ENCODE peak calls at places on chromosomes 1 and 21, in seven cellular contexts. U is mesenchymal stem cell, E is H9, Y is IMR-90, Q is mesendoderm, N is neuronal stem cell, J is H1. H is an unnamed sample.
A peak's percentile ranks its signal among the peaks of the same experiment; 100 is the strongest.

GRCh38 chr1:214416417-214417212 is 134.8 kb downstream of the PTPN14 start:
- DNase-seq in U (peak; percentile 82), E (no peak), Y (peak; percentile 80), Q (no peak), N (no peak), J (no peak), H (no peak)

GRCh38 chr1:208601569-208601968 is 357.4 kb upstream of the PLXNA2 start:
- DNase-seq in U (no peak), E (no peak), Y (no peak), Q (no peak), N (no peak), J (no peak), H (no peak)

GRCh38 chr1:244953865-244954264 is 89.5 kb upstream of the HNRNPU start:
- DNase-seq in U (no peak), E (no peak), Y (no peak), Q (no peak), N (no peak), J (no peak), H (no peak)

GRCh38 chr21:45306453-45306831 is 18.7 kb upstream of the POFUT2 start:
- DNase-seq in U (no peak), E (no peak), Y (no peak), Q (no peak), N (no peak), J (no peak), H (no peak)

GRCh38 chr1:200518524-200518923 is 102.0 kb downstream of the KIF14 start:
- DNase-seq in U (no peak), E (no peak), Y (peak; percentile 28), Q (no peak), N (no peak), J (no peak), H (no peak)

GRCh38 chr1:207698822-207699483 is 52.9 kb upstream of the CD46 start:
- DNase-seq in U (peak; percentile 70), E (peak; percentile 74), Y (peak; percentile 56), Q (peak; percentile 86), N (peak; percentile 24), J (peak; percentile 25), H (peak; percentile 67)

GRCh38 chr1:225896937-225897549 is 8.1 kb upstream of the LEFTY1 start:
- DNase-seq in U (peak; percentile 22), E (no peak), Y (peak; percentile 34), Q (peak; percentile 56), N (no peak), J (no peak), H (no peak)

GRCh38 chr1:75996196-75996595 is 64.0 kb upstream of the ASB17 start:
- DNase-seq in U (peak; percentile 51), E (no peak), Y (peak; percentile 11), Q (peak; percentile 5), N (no peak), J (no peak), H (peak; percentile 83)

GRCh38 chr1:200867018-200867811 is 5.6 kb upstream of the GPR25 start:
- DNase-seq in U (no peak), E (no peak), Y (peak; percentile 61), Q (no peak), N (no peak), J (no peak), H (no peak)

GRCh38 chr1:229694053-229694693 is 68.1 kb downstream of the URB2 start:
- DNase-seq in U (peak; percentile 90), E (peak; percentile 88), Y (peak; percentile 81), Q (peak; percentile 93), N (peak; percentile 42), J (no peak), H (no peak)

GRCh38 chr21:28513450-28513849 is 479.2 kb downstream of the LTN1 start:
- DNase-seq in U (no peak), E (no peak), Y (peak; percentile 23), Q (no peak), N (no peak), J (no peak), H (no peak)

GRCh38 chr1:2391385-2392070 is at the start of the genes MORN1 and RER1:
- DNase-seq in U (peak; percentile 99), E (peak; percentile 98), Y (peak; percentile 98), Q (peak; percentile 99), N (peak; percentile 98), J (peak; percentile 88), H (peak; percentile 100)

GRCh38 chr1:182329471-182329870 is 62.1 kb downstream of the GLUL start:
- DNase-seq in U (no peak), E (no peak), Y (no peak), Q (no peak), N (no peak), J (no peak), H (no peak)

GRCh38 chr1:53398585-53399365 is 60.4 kb upstream of the DMRTB1 start:
- DNase-seq in U (no peak), E (peak; percentile 18), Y (no peak), Q (no peak), N (no peak), J (no peak), H (no peak)

GRCh38 chr1:42177551-42177981 is 13.0 kb upstream of the GUCA2A start:
- DNase-seq in U (peak; percentile 85), E (no peak), Y (peak; percentile 89), Q (no peak), N (no peak), J (no peak), H (no peak)

GRCh38 chr1:905071-905749 is 18.5 kb upstream of the SAMD11 start:
- DNase-seq in U (peak; percentile 73), E (peak; percentile 57), Y (no peak), Q (peak; percentile 64), N (no peak), J (no peak), H (no peak)

GRCh38 chr1:173048629-173049326 is 2.0 kb downstream of the TNFSF18 start:
- DNase-seq in U (peak; percentile 57), E (no peak), Y (peak; percentile 69), Q (no peak), N (no peak), J (no peak), H (no peak)

GRCh38 chr21:16055012-16055411 is 325.2 kb downstream of the USP25 start:
- DNase-seq in U (no peak), E (no peak), Y (no peak), Q (no peak), N (no peak), J (no peak), H (no peak)

GRCh38 chr1:228015276-228016180 is 8.7 kb downstream of the WNT3A start:
- DNase-seq in U (no peak), E (no peak), Y (peak; percentile 28), Q (no peak), N (no peak), J (no peak), H (no peak)

GRCh38 chr1:169363046-169363756 is 4.4 kb downstream of the NME7 start:
- DNase-seq in U (peak; percentile 81), E (no peak), Y (peak; percentile 94), Q (no peak), N (no peak), J (no peak), H (peak; percentile 88)

GRCh38 chr1:181258971-181259745 is 170.7 kb downstream of the IER5 start:
- DNase-seq in U (no peak), E (no peak), Y (no peak), Q (no peak), N (no peak), J (no peak), H (no peak)

GRCh38 chr1:170537798-170538503 is 6.0 kb downstream of the GORAB start:
- DNase-seq in U (peak; percentile 51), E (no peak), Y (peak; percentile 73), Q (no peak), N (no peak), J (no peak), H (no peak)

GRCh38 chr1:170538687-170539086 is 6.7 kb downstream of the GORAB start:
- DNase-seq in U (no peak), E (no peak), Y (no peak), Q (no peak), N (no peak), J (no peak), H (no peak)

GRCh38 chr1:170536924-170537551 is 5.1 kb downstream of the GORAB start:
- DNase-seq in U (peak; percentile 17), E (no peak), Y (no peak), Q (no peak), N (no peak), J (no peak), H (no peak)

GRCh38 chr1:170535418-170535817 is 3.5 kb downstream of the GORAB start:
- DNase-seq in U (no peak), E (no peak), Y (no peak), Q (no peak), N (no peak), J (no peak), H (no peak)

GRCh38 chr1:170539154-170539553 is 7.2 kb downstream of the GORAB start:
- DNase-seq in U (no peak), E (no peak), Y (no peak), Q (no peak), N (no peak), J (no peak), H (no peak)
- H3K4me2 ChIP-seq in U (no peak overlapping the region), E (no peak overlapping the region), Y (no peak overlapping the region), Q (no peak overlapping the region), N (no peak overlapping the region), J (no peak overlapping the region), H (no peak overlapping the region)

GRCh38 chr1:246771366-246771765 is 47.2 kb downstream of the SCCPDH start:
- DNase-seq in U (no peak), E (no peak), Y (no peak), Q (no peak), N (no peak), J (no peak), H (no peak)

GRCh38 chr1:246765521-246765920 is 41.3 kb downstream of the SCCPDH start:
- DNase-seq in U (no peak), E (no peak), Y (no peak), Q (no peak), N (no peak), J (no peak), H (no peak)

GRCh38 chr1:246772686-246773085 is 48.5 kb downstream of the SCCPDH start:
- DNase-seq in U (no peak), E (no peak), Y (no peak), Q (no peak), N (no peak), J (no peak), H (no peak)

GRCh38 chr1:246768403-246769020 is 44.3 kb downstream of the SCCPDH start:
- DNase-seq in U (no peak), E (peak; percentile 79), Y (no peak), Q (peak; percentile 35), N (no peak), J (peak; percentile 17), H (no peak)

DNA sequence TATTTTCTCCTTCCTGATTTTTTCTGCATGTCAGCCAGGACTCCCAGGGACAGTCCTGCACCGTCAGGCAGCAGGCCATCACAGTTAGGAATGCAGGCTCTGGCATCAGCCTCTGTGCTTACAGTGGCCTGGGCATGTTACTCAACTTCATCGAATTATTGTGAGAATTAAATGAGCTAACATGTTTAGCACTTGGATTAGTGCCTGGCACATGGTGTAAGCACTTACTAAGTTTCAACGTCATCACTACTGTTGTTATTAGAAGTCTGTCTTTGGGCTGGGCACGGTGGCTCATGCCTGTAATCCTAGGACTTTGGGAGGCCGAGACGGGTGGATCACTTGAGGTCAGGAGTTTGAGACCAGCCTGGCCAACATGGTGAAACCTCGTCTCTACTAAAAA is 45.1 kb downstream of the SCCPDH start:
- DNase-seq in U (no peak), E (no peak), Y (peak; percentile 97), Q (no peak), N (no peak), J (no peak), H (no peak)
- H3K4ac ChIP-seq in U (no peak overlapping the region), E (no peak overlapping the region), Y (no peak overlapping the region), Q (no peak overlapping the region), N (no peak overlapping the region), J (no peak overlapping the region), H (no peak overlapping the region)

GRCh38 chr1:56424744-56425493 is 154.4 kb downstream of the PLPP3 start:
- DNase-seq in U (peak; percentile 75), E (no peak), Y (peak; percentile 71), Q (peak; percentile 27), N (no peak), J (no peak), H (peak; percentile 21)
- H3K4me2 ChIP-seq in U (no peak overlapping the region), E (no peak overlapping the region), Y (no peak overlapping the region), Q (no peak overlapping the region), N (no peak overlapping the region), J (no peak overlapping the region), H (no peak overlapping the region)

GRCh38 chr1:9866836-9867235 is 43.1 kb upstream of the CLSTN1 start:
- DNase-seq in U (no peak), E (no peak), Y (no peak), Q (no peak), N (no peak), J (no peak), H (no peak)
- H3K4ac ChIP-seq in U (no peak overlapping the region), E (no peak overlapping the region), Y (no peak overlapping the region), Q (no peak overlapping the region), N (no peak overlapping the region), J (no peak overlapping the region), H (no peak overlapping the region)

H was measured in trophoblast cell.